ENCODE peak calls at places on chromosome 4, in ten cellular contexts. Q is mammary epithelial cell; C is astrocyte; N is ovary; P is effector memory CD4-positive, alpha-beta T cell; Z is H9; Y is IMR-90; R is stomach; E is psoas muscle; D is sigmoid colon. M is an unnamed sample. For H3K4me1, the result is how much of the 10 kb centered on the place peaks cover.

GRCh38 chr4:53377319-53378170 is at the start of gene FIP1L1:
- DNase-seq in P (peak), E (peak), C (peak), Q (peak), R (peak), Y (peak), D (peak), N (peak), Z (peak), M (peak)

GRCh38 chr4:142696334-142697122 is 149.6 kb downstream of the INPP4B start:
- DNase-seq in E (no peak), P (no peak), R (no peak), C (no peak), N (no peak), Q (no peak), Y (no peak), D (no peak), Z (no peak), M (no peak)

GRCh38 chr4:2396781-2397368 is 21.6 kb downstream of the ZFYVE28 start:
- DNase-seq in Z (no peak), R (no peak), E (peak), N (no peak), Y (no peak), D (no peak), C (no peak), Q (no peak), P (no peak), M (no peak)

GRCh38 chr4:48271626-48272025 is 2.0 kb upstream of the TEC start:
- DNase-seq in Z (no peak), D (no peak), E (no peak), C (no peak), Q (no peak), N (no peak), P (no peak), R (no peak), Y (no peak), M (no peak)

GRCh38 chr4:172995161-172995560 is 173.4 kb upstream of the GALNT7 start:
- DNase-seq in Q (no peak), P (no peak), N (no peak), R (no peak), C (peak), Z (no peak), E (no peak), D (no peak), Y (peak), M (no peak)

GRCh38 chr4:128782076-128782715 is 27.3 kb upstream of the JADE1 start:
- DNase-seq in N (no peak), Q (no peak), C (peak), Z (no peak), D (no peak), P (peak), E (peak), Y (peak), R (peak), M (peak)

GRCh38 chr4:184103755-184104367 is 113.8 kb downstream of the ENPP6 start:
- DNase-seq in Q (no peak), C (no peak), Y (no peak), E (no peak), P (no peak), D (no peak), Z (no peak), R (no peak), N (no peak), M (peak)

GRCh38 chr4:54169176-54169575 is 59.9 kb upstream of the PDGFRA start:
- DNase-seq in D (no peak), Z (no peak), Q (no peak), R (no peak), C (peak), Y (peak), P (no peak), E (no peak), N (no peak), M (no peak)

GRCh38 chr4:112857461-112857860 is 192.0 kb upstream of the ANK2 start:
- DNase-seq in E (no peak), C (peak), P (no peak), R (no peak), Y (peak), N (no peak), Z (no peak), D (no peak), Q (peak), M (no peak)

GRCh38 chr4:150348079-150348478 is 233.9 kb upstream of the MAB21L2 start:
- DNase-seq in Z (no peak), D (no peak), P (no peak), C (peak), N (no peak), E (no peak), Q (peak), Y (peak), R (no peak), M (no peak)

GRCh38 chr4:151661873-151662272 is 98.9 kb downstream of the GATB start:
- DNase-seq in Z (no peak), P (no peak), Y (no peak), D (no peak), N (no peak), R (no peak), C (no peak), E (no peak), Q (no peak), M (peak)

GRCh38 chr4:172698256-172698655 is 470.4 kb upstream of the GALNT7 start:
- DNase-seq in P (no peak), R (no peak), Z (no peak), N (no peak), D (no peak), Q (no peak), Y (no peak), E (no peak), C (no peak), M (no peak)

GRCh38 chr4:102533916-102534315 is 32.8 kb downstream of the NFKB1 start:
- DNase-seq in N (no peak), E (no peak), R (no peak), D (no peak), Y (no peak), Q (no peak), P (no peak), Z (no peak), C (no peak), M (no peak)

GRCh38 chr4:137131201-137131600 is 401.1 kb downstream of the PCDH18 start:
- DNase-seq in N (no peak), D (no peak), Q (no peak), P (no peak), E (no peak), R (no peak), C (no peak), Z (no peak), Y (no peak), M (no peak)

GRCh38 chr4:150302553-150302952 is 224.3 kb downstream of the DCLK2 start:
- DNase-seq in E (no peak), Z (no peak), Y (peak), R (no peak), D (peak), C (peak), P (no peak), Q (peak), N (no peak), M (no peak)

GRCh38 chr4:182143086-182143821 is 99.9 kb upstream of the TENM3 start:
- DNase-seq in P (no peak), N (no peak), Z (no peak), E (no peak), R (no peak), Q (peak), Y (peak), D (no peak), C (peak), M (peak)

GRCh38 chr4:126530996-126531585 is 1101.7 kb upstream of the INTU start:
- DNase-seq in E (no peak), D (no peak), Y (peak), P (no peak), N (no peak), R (no peak), C (peak), Z (no peak), Q (no peak), M (no peak)

GRCh38 chr4:41537267-41537890 is 578 bp upstream of the LIMCH1 start:
- DNase-seq in Y (no peak), Q (no peak), C (no peak), Z (no peak), P (no peak), R (no peak), E (no peak), N (no peak), D (no peak), M (no peak)

GRCh38 chr4:105158837-105159236 is 12.2 kb downstream of the TET2 start:
- DNase-seq in D (peak), Y (peak), E (no peak), Q (no peak), Z (no peak), C (peak), N (peak), P (no peak), R (no peak), M (peak)

GRCh38 chr4:3498407-3498806 is 33.8 kb downstream of the LRPAP1 start:
- DNase-seq in E (no peak), R (no peak), Z (no peak), N (no peak), C (no peak), P (no peak), Q (no peak), Y (no peak), D (no peak), M (no peak)

GRCh38 chr4:153004106-153004881 is 68.2 kb downstream of the FHDC1 start:
- DNase-seq in Q (no peak), E (no peak), Y (no peak), P (no peak), N (no peak), R (no peak), D (peak), C (no peak), Z (no peak), M (no peak)

GRCh38 chr4:152999376-153000067 is 63.4 kb downstream of the FHDC1 start:
- DNase-seq in Z (no peak), Y (no peak), N (no peak), C (no peak), E (no peak), D (no peak), R (no peak), Q (no peak), P (no peak), M (no peak)

GRCh38 chr4:153000068-153000420 is 63.9 kb downstream of the FHDC1 start:
- DNase-seq in Q (no peak), E (no peak), Z (no peak), D (no peak), R (no peak), C (no peak), P (no peak), Y (no peak), N (no peak), M (no peak)

GRCh38 chr4:153002110-153002509 is 66.0 kb downstream of the FHDC1 start:
- DNase-seq in Q (no peak), D (no peak), E (no peak), N (no peak), Y (no peak), P (no peak), Z (no peak), C (no peak), R (no peak), M (no peak)

DNA sequence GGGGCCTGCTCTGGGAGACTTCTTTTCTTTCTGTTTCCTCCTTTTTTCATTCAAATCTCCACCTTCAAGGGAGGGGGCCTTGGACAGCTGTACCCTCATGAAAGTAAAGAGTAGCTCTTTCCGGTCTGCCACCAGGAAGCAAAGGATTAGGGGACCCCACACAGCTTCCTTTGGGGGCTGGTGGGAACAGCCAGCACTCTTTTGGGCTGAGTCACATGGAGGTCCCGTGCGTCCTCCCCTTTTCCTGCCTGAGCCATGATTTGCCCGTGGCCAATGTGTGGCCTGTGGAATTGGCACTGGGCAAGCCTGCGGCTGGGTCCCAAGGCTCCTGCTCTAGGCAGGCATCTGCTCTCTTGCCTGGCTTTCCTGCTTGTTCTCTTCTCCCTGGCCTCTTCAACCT is 65.5 kb downstream of the FHDC1 start:
- DNase-seq in C (no peak), R (no peak), E (no peak), D (no peak), Z (no peak), Q (no peak), P (no peak), N (no peak), Y (no peak), M (no peak)
- H3K4me1 ChIP-seq in C (under half), R (under half), E (under half), D (under half), Z (under half), Q (under half), P (under half), N (under half), Y (under half), M (under half)

GRCh38 chr4:124941267-124941666 is 228.7 kb upstream of the ANKRD50 start:
- DNase-seq in Q (peak), Z (no peak), R (no peak), D (no peak), N (no peak), P (no peak), Y (peak), E (no peak), C (peak), M (no peak)
- H3K4me1 ChIP-seq in Q (under half), Z (under half), R (under half), D (under half), N (under half), P (under half), Y (under half), E (under half), C (under half), M (under half)

GRCh38 chr4:1216869-1217294 is 32.0 kb downstream of the CTBP1 start:
- DNase-seq in P (peak), R (peak), D (no peak), N (no peak), Q (no peak), E (no peak), C (no peak), Z (no peak), Y (no peak), M (no peak)
- H3K4me1 ChIP-seq in P (under half), R (under half), D (under half), N (under half), Q (under half), E (under half), C (under half), Z (under half), Y (under half), M (under half)

DNA sequence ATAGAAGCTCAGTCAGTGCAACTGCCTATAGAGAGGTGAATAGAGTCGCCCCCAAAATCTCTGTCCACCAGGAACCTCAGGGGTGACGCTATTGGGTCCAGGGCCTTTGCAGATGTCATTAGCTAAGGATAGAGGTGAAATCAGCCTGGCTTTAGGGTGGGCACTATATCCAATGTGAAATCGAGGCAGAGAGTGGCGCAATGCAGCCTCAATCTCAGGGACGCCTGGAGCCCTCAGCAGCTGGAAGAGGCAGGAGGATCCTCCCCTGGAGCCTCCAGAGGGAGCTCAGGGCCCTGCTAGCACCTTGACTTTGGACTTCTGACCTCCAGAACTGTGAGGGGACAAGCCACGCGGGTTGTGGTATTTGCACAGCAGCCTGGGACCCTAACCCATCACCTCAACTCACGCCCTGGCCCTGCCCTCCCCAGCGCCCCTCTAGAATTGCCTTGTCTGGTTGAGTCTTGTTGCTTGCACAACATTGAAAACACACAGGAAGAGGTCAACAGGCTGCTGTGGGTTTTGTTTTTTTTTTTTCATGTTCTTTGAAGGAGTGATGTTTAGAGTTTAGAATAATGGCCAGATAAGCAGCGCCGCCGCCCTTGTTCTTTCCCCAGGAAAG is 89.4 kb upstream of the PSAPL1 start:
- DNase-seq in R (no peak), Q (no peak), E (no peak), P (no peak), C (no peak), Y (no peak), N (no peak), D (no peak), Z (no peak), M (no peak)
- H3K4me1 ChIP-seq in R (under half), Q (under half), E (under half), P (under half), C (under half), Y (under half), N (under half), D (under half), Z (under half), M (under half)

GRCh38 chr4:67346654-67347053 is 198.6 kb downstream of the CENPC start:
- DNase-seq in P (no peak), N (no peak), Q (no peak), C (no peak), Z (no peak), D (no peak), E (no peak), Y (no peak), R (no peak), M (no peak)
- H3K4me1 ChIP-seq in P (under half), N (under half), Q (under half), C (under half), Z (under half), D (under half), E (under half), Y (under half), R (under half), M (under half)

GRCh38 chr4:82437285-82438005 is 7.1 kb downstream of the ENOPH1 start:
- DNase-seq in E (no peak), Z (no peak), Y (peak), P (no peak), C (peak), N (no peak), R (no peak), Q (peak), D (no peak), M (no peak)

GRCh38 chr4:82439088-82439487 is 8.7 kb downstream of the ENOPH1 start:
- DNase-seq in Y (no peak), E (no peak), P (no peak), N (no peak), C (no peak), R (no peak), Q (no peak), D (no peak), Z (no peak), M (no peak)

GRCh38 chr4:82434949-82435348 is 4.6 kb downstream of the ENOPH1 start:
- DNase-seq in E (no peak), C (no peak), Y (no peak), P (no peak), Z (no peak), Q (no peak), D (no peak), N (no peak), R (no peak), M (no peak)

GRCh38 chr4:82436130-82436529 is 5.7 kb downstream of the ENOPH1 start:
- DNase-seq in E (no peak), D (no peak), N (no peak), Y (no peak), Q (no peak), P (no peak), R (no peak), C (no peak), Z (no peak), M (no peak)

GRCh38 chr4:82436780-82437179 is 6.4 kb downstream of the ENOPH1 start:
- DNase-seq in Q (no peak), C (no peak), R (no peak), E (no peak), Z (no peak), Y (no peak), N (no peak), D (no peak), P (no peak), M (no peak)
- H3K4me1 ChIP-seq in Q (under half), C (under half), R (under half), E (under half), Z (under half), Y (under half), N (under half), D (under half), P (under half), M (under half)